ENCODE peak calls at places on chromosome 17, in six cellular contexts. Z, B, E, V, Q and L are unnamed samples.

GRCh38 chr17:32142857-32143524 is 689 bp downstream of the RHOT1 start:
- DNase-seq in Z (peak; percentile 79), Q (peak; percentile 73), E (peak; percentile 39), V (peak; percentile 44), B (no peak), L (peak; percentile 87)

GRCh38 chr17:55175788-55176425 is 88.9 kb upstream of the HLF start:
- DNase-seq in V (no peak), Z (no peak), E (no peak), Q (no peak), B (no peak), L (no peak)

GRCh38 chr17:726331-726919 is 6.0 kb upstream of the TLCD3A start:
- DNase-seq in Q (no peak), V (no peak), E (no peak), B (no peak), Z (peak; percentile 43), L (peak; percentile 56)

GRCh38 chr17:35796942-35797341 is 1.5 kb upstream of the MMP28 start:
- DNase-seq in V (no peak), Q (no peak), E (no peak), B (no peak), Z (no peak), L (no peak)

GRCh38 chr17:50596191-50597037 is 35.9 kb downstream of the CACNA1G start:
- DNase-seq in V (no peak), B (no peak), Q (no peak), Z (peak; percentile 91), E (no peak), L (peak; percentile 92)

GRCh38 chr17:78022425-78022824 is 63.9 kb downstream of the TNRC6C start:
- DNase-seq in B (no peak), V (no peak), E (no peak), Q (no peak), Z (no peak), L (no peak)

GRCh38 chr17:38685485-38685884 is 10.7 kb upstream of the EPOP start:
- DNase-seq in V (no peak), B (no peak), E (no peak), Q (no peak), Z (no peak), L (peak; percentile 28)

GRCh38 chr17:72077326-72077960 is 43.4 kb upstream of the SOX9 start:
- DNase-seq in Z (peak; percentile 29), Q (no peak), V (no peak), E (no peak), B (no peak), L (no peak)

GRCh38 chr17:57091186-57091618 is 6.2 kb downstream of the AKAP1 start:
- DNase-seq in B (no peak), Q (no peak), E (no peak), V (no peak), Z (no peak), L (no peak)

GRCh38 chr17:18361837-18362380 is 1.4 kb downstream of the SHMT1 start:
- DNase-seq in E (no peak), Q (no peak), B (no peak), Z (no peak), V (no peak), L (no peak)

GRCh38 chr17:82196273-82196672 is 16.4 kb downstream of the CCDC57 start:
- DNase-seq in Z (no peak), E (no peak), V (no peak), B (no peak), Q (no peak), L (no peak)

GRCh38 chr17:51653902-51654301 is 393.6 kb downstream of the UTP18 start:
- DNase-seq in V (no peak), Z (peak; percentile 73), Q (no peak), B (no peak), E (no peak), L (peak; percentile 67)

GRCh38 chr17:6648181-6648580 is 3.2 kb downstream of the MED31 start:
- DNase-seq in Z (no peak), Q (no peak), B (no peak), E (no peak), V (no peak), L (no peak)

GRCh38 chr17:7560172-7561027 is 1.3 kb upstream of the SENP3 start:
- DNase-seq in Q (peak; percentile 85), E (no peak), Z (peak; percentile 78), B (no peak), V (no peak), L (peak; percentile 94)

GRCh38 chr17:15157051-15157450 is 108.1 kb downstream of the PMP22 start:
- DNase-seq in B (no peak), E (no peak), V (no peak), Q (no peak), Z (no peak), L (no peak)

GRCh38 chr17:44601574-44602372 is 44.5 kb downstream of the FZD2 start:
- DNase-seq in Z (no peak), E (no peak), V (no peak), Q (no peak), B (no peak), L (no peak)

GRCh38 chr17:8823279-8823678 is 24.1 kb upstream of the MFSD6L start:
- DNase-seq in Z (no peak), B (no peak), V (no peak), E (no peak), Q (no peak), L (no peak)

GRCh38 chr17:40803617-40804082 is 3.9 kb upstream of the KRT28 start:
- DNase-seq in B (peak; percentile 48), Z (peak; percentile 87), E (peak; percentile 16), Q (peak; percentile 64), V (peak; percentile 74), L (peak; percentile 85)

GRCh38 chr17:41785876-41786226 is 660 bp downstream of the JUP start:
- DNase-seq in B (no peak), E (no peak), V (no peak), Z (no peak), Q (no peak), L (peak; percentile 87)

GRCh38 chr17:34675143-34675542 is 95.8 kb downstream of the TMEM132E start:
- DNase-seq in B (no peak), Q (no peak), E (no peak), V (no peak), Z (no peak), L (peak; percentile 19)

GRCh38 chr17:38687291-38687690 is 12.5 kb upstream of the EPOP start:
- DNase-seq in V (no peak), Z (no peak), Q (no peak), B (no peak), E (no peak), L (no peak)

GRCh38 chr17:77154187-77154586 is 13.4 kb downstream of the SEC14L1 start:
- DNase-seq in Q (no peak), Z (no peak), B (no peak), E (no peak), V (no peak), L (no peak)

GRCh38 chr17:76667356-76667755 is 23.8 kb upstream of the ST6GALNAC1 start:
- DNase-seq in E (no peak), Z (no peak), V (no peak), B (no peak), Q (no peak), L (no peak)

GRCh38 chr17:73189417-73190099 is 3.3 kb upstream of the COG1 start:
- DNase-seq in E (peak; percentile 37), Z (peak; percentile 60), V (no peak), B (peak; percentile 42), Q (peak; percentile 86), L (peak; percentile 87)

GRCh38 chr17:4505187-4505586 is 6.5 kb downstream of the SPNS2 start:
- DNase-seq in E (no peak), V (no peak), B (no peak), Z (no peak), Q (no peak), L (peak; percentile 38)

GRCh38 chr17:81131486-81132196 is 33.7 kb upstream of the PVALEF start:
- DNase-seq in B (no peak), V (no peak), E (no peak), Z (peak; percentile 64), Q (no peak), L (no peak)

GRCh38 chr17:48625502-48626201 is 506 bp downstream of the HOXB9 start:
- DNase-seq in E (no peak), Q (no peak), B (no peak), V (no peak), Z (peak; percentile 80), L (peak; percentile 75)

GRCh38 chr17:39051001-39051605 is 83.9 kb upstream of the FBXO47 start:
- DNase-seq in B (no peak), V (no peak), E (no peak), Z (no peak), Q (no peak), L (peak; percentile 26)

GRCh38 chr17:9943343-9943742 is 38.3 kb upstream of the RCVRN start:
- DNase-seq in V (no peak), B (no peak), Q (no peak), Z (no peak), E (no peak), L (no peak)

GRCh38 chr17:12808723-12809122 is 19.4 kb downstream of the ARHGAP44 start:
- DNase-seq in Z (no peak), B (no peak), Q (no peak), E (no peak), V (no peak), L (no peak)

GRCh38 chr17:1110524-1110843 is 69.3 kb downstream of the ABR start:
- DNase-seq in E (no peak), B (no peak), Q (no peak), V (no peak), Z (no peak), L (no peak)

GRCh38 chr17:79071161-79071560 is 3.5 kb upstream of the ENGASE start:
- DNase-seq in E (no peak), B (no peak), V (no peak), Z (no peak), Q (no peak), L (no peak)

GRCh38 chr17:71460943-71461342 is 659.9 kb upstream of the SOX9 start:
- DNase-seq in Q (peak; percentile 40), E (no peak), Z (no peak), V (no peak), B (no peak), L (no peak)

GRCh38 chr17:48322060-48322459 is 108.0 kb downstream of the SKAP1 start:
- DNase-seq in Z (no peak), V (no peak), Q (no peak), B (no peak), E (no peak), L (no peak)

GRCh38 chr17:7213895-7214299 is 5.7 kb downstream of the DLG4 start:
- DNase-seq in B (peak; percentile 96), Q (peak; percentile 100), V (peak; percentile 51), E (no peak), Z (peak; percentile 82), L (peak; percentile 99)